ENCODE peak calls at places on chromosomes 5 and 9, in ten cellular contexts. S, O, Q, A, E, J, W, I, B and X are unnamed samples.

GRCh38 chr5:106873558-106873957 is 797.2 kb downstream of the EFNA5 start:
- DNase-seq in O (no peak), J (peak), I (no peak), S (no peak), Q (no peak), E (peak), W (no peak), A (peak), B (no peak), X (peak)

GRCh38 chr9:84589514-84589913 is 80.0 kb upstream of the NTRK2 start:
- DNase-seq in B (no peak), J (no peak), S (no peak), O (no peak), Q (no peak), W (no peak), I (no peak), E (no peak), A (no peak), X (no peak)

GRCh38 chr5:126658526-126658925 is 57.8 kb downstream of the PHAX start:
- DNase-seq in J (no peak), O (no peak), B (no peak), S (no peak), W (peak), Q (no peak), I (no peak), A (no peak), E (no peak), X (no peak)

GRCh38 chr5:138696501-138696900 is 56.7 kb upstream of the CTNNA1 start:
- DNase-seq in W (peak), E (peak), I (no peak), J (peak), O (peak), B (no peak), A (no peak), Q (no peak), S (no peak), X (no peak)

GRCh38 chr5:142322403-142322746 is 2.4 kb downstream of the SPRY4 start:
- DNase-seq in E (no peak), Q (no peak), B (no peak), I (no peak), O (no peak), W (no peak), S (no peak), A (no peak), J (no peak), X (no peak)

GRCh38 chr5:96151891-96152290 is 190.2 kb upstream of the ELL2 start:
- DNase-seq in Q (peak), S (no peak), W (no peak), O (no peak), I (no peak), A (no peak), B (no peak), E (peak), J (no peak), X (no peak)

GRCh38 chr5:142280066-142281011 is 44.5 kb downstream of the SPRY4 start:
- DNase-seq in I (peak), S (peak), E (no peak), A (peak), W (no peak), O (peak), B (no peak), Q (no peak), J (peak), X (peak)

GRCh38 chr5:114449836-114450515 is 88.1 kb downstream of the KCNN2 start:
- DNase-seq in Q (peak), S (peak), J (peak), B (peak), W (peak), E (peak), O (peak), A (peak), I (peak), X (peak)

GRCh38 chr9:73037613-73038012 is 84.8 kb upstream of the ALDH1A1 start:
- DNase-seq in E (no peak), I (no peak), W (no peak), S (no peak), J (peak), O (peak), B (no peak), Q (no peak), A (no peak), X (no peak)

GRCh38 chr5:124923131-124923530 is 176.7 kb upstream of the ZNF608 start:
- DNase-seq in S (no peak), J (peak), W (no peak), A (peak), O (peak), E (no peak), I (no peak), B (no peak), Q (peak), X (no peak)

GRCh38 chr9:133406039-133406438 is 11.8 kb downstream of the REXO4 start:
- DNase-seq in B (no peak), A (no peak), W (no peak), I (no peak), E (no peak), Q (no peak), J (no peak), S (no peak), O (no peak), X (no peak)

GRCh38 chr9:129696803-129697110 is 31.3 kb downstream of the PRRX2 start:
- DNase-seq in A (no peak), I (no peak), B (no peak), S (no peak), E (no peak), O (no peak), Q (no peak), J (no peak), W (no peak), X (no peak)

DNA sequence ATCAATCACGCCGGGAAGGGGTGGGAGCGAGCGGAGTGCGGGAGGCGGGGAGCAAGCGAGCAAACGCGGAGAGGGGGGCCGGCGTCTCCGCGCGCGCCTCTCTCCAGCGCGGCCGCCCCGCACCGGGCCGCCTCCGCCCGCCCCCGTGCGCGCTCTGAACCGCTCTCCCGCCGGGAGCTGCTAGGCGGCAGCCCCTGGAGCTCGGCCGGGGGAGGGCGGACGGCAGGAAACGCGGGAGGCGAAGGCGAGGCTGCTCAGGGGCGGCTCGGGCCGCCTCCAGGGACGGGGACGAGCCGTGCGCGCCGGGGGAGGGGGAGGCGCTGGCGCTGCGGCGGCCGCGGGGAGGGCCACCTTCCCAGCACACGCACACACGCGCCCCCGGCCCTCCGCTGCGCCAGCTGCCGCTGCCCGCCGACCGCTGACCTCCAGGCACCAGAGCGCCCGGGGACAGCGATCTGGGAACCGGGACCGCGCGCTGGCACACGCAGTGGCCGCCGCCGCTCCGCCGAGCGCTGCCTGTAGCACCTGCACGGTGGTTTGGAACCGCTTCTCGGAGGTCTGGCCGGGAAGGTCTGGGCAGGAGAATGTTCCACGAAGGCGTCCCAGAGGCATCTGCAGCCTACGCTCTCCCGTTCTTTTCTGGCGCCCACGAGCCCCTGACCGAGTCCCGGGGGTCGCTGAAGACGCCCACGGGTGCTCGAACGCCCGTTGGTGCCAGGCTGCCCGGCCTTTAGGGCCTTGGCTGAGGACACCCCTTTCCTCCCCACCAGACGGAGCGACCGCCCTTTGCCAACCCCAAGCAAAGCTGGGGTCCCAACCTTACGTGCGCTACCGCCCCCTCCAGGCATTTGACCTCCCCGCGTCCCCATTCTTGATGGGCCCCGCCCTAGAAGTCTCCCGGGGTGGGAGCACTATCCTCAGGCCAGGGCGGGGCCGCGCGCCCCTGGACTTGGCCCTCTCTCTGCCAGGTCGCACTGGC is at the start of gene GABBR2:
- DNase-seq in I (peak), S (no peak), B (no peak), O (no peak), Q (no peak), A (no peak), J (no peak), W (peak), E (no peak), X (no peak)
- H3K4me3 ChIP-seq in I (peak), S (no peak), B (no peak), O (peak), Q (no peak), A (no peak), J (no peak), W (peak), E (peak), X (no peak)

GRCh38 chr5:37208883-37209808 is 40.0 kb downstream of the CPLANE1 start:
- DNase-seq in B (peak), J (no peak), S (peak), W (no peak), Q (peak), I (peak), O (peak), A (no peak), E (no peak), X (no peak)
- H3K4me3 ChIP-seq in B (peak), J (no peak), S (no peak), W (peak), Q (peak), I (peak), O (peak), A (no peak), E (no peak), X (no peak)

GRCh38 chr9:76650692-76651091 is 113.5 kb upstream of the PCA3 start:
- DNase-seq in S (no peak), A (no peak), O (no peak), B (no peak), E (no peak), J (no peak), Q (no peak), W (no peak), I (no peak), X (no peak)
- H3K4me3 ChIP-seq in S (no peak), A (no peak), O (no peak), B (no peak), E (no peak), J (no peak), Q (no peak), W (peak), I (peak), X (no peak)

GRCh38 chr5:61301820-61302563 is 30.1 kb upstream of the ZSWIM6 start:
- DNase-seq in W (peak), Q (no peak), O (peak), I (no peak), A (peak), B (peak), S (no peak), E (peak), J (peak), X (peak)
- H3K4me3 ChIP-seq in W (peak), Q (no peak), O (no peak), I (no peak), A (no peak), B (no peak), S (no peak), E (peak), J (no peak), X (no peak)

GRCh38 chr9:137223078-137224040 is 1.3 kb upstream of the RNF208 start:
- DNase-seq in Q (peak), I (peak), O (peak), E (peak), J (peak), W (peak), B (peak), S (peak), A (peak), X (peak)

GRCh38 chr9:137221477-137222111 is 446 bp downstream of the RNF208 start:
- DNase-seq in O (no peak), B (no peak), S (no peak), W (no peak), J (no peak), Q (no peak), A (no peak), E (no peak), I (no peak), X (peak)

GRCh38 chr9:137220317-137221094 is 1.5 kb downstream of the RNF208 start:
- DNase-seq in Q (no peak), J (peak), W (no peak), I (no peak), A (no peak), B (no peak), S (no peak), E (no peak), O (no peak), X (no peak)

GRCh38 chr9:137221095-137221374 is 1.0 kb downstream of the RNF208 start:
- DNase-seq in W (no peak), J (no peak), Q (no peak), A (no peak), S (no peak), E (no peak), O (no peak), I (no peak), B (no peak), X (no peak)

DNA sequence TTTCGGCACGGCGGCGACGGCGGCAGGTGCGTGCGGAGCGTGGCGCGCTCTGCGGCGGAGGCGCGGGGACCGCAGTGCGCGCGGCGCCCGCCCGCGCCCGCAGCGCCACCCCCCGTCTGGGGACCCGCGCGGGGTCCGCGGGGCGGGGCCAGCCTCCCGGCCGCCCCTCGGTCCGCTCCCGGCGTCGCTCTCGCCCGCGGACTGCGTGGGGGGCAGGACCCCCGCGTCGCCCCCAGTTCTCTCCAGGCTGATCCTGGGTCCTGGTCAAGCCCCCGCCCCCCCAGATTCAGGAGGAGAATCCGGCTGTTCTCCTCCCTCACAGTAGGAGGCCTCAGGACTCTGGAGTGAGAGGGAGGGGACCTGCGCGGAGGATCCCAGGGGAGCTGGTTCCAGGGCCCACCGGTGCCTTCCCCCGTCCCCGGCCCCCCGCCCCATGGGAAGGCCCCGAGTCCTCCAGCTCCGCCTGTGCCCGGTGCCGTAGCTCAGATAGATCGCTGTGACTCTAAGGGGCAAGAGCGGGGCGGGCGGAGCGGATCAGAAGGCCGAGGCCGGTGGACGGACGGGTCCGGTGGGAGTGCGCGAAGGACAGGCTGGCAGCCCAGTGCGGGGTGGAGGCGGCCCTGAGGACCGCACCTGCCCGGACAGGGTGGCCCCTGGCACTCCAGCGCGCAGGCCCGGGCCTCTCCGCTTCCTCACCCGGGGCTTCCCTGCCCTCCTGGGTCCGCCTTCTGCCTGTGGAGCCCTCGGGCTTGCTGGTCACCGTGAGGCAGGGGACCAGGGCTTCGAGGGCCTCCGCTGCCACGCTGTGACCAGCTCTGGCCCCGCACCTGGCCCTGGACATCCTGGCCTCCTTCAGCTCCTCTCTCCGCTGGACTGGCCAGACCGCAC is at the start of gene RNF208:
- DNase-seq in Q (no peak), I (peak), E (no peak), B (no peak), S (no peak), O (no peak), J (no peak), A (no peak), W (peak), X (peak)
- H3K4me3 ChIP-seq in Q (peak), I (peak), E (peak), B (peak), S (peak), O (peak), J (peak), A (peak), W (peak), X (peak)